ENCODE peak calls at places on chromosomes 16 and 17, in six cellular contexts. C is cardiac muscle cell, J is NT2/D1, N is BE2C, L is stomach, R is nephron progenitor cell. Q is an unnamed sample.

GRCh38 chr16:19175492-19176262 is 7.6 kb downstream of the SYT17 start:
- DNase-seq in C (peak), J (no peak), N (no peak), L (no peak), R (no peak), Q (no peak)

GRCh38 chr17:16287563-16288027 is 65.7 kb downstream of the CENPV start:
- DNase-seq in C (peak), J (no peak), N (no peak), L (peak), R (no peak), Q (peak)

GRCh38 chr16:23590181-23590580 is 5.9 kb downstream of the NDUFAB1 start:
- DNase-seq in C (no peak), J (no peak), N (no peak), L (no peak), R (no peak), Q (no peak)

GRCh38 chr17:15278381-15278780 is 13.3 kb upstream of the PMP22 start:
- DNase-seq in C (no peak), J (no peak), N (no peak), L (no peak), R (peak), Q (no peak)

GRCh38 chr17:80327518-80327917 is 66.9 kb downstream of the RNF213 start:
- DNase-seq in C (no peak), J (no peak), N (no peak), L (no peak), R (no peak), Q (no peak)

GRCh38 chr17:80511222-80512180 is 33.1 kb upstream of the RPTOR start:
- DNase-seq in C (no peak), J (no peak), N (no peak), L (no peak), R (peak), Q (no peak)

GRCh38 chr17:78242024-78242742 is 10.8 kb downstream of the TMEM235 start:
- DNase-seq in C (no peak), J (no peak), N (no peak), L (no peak), R (no peak), Q (peak)

GRCh38 chr16:81967358-81967757 is 43.9 kb downstream of the SDR42E1 start:
- DNase-seq in C (no peak), J (no peak), N (no peak), L (no peak), R (no peak), Q (no peak)

GRCh38 chr16:82943371-82943770 is 316.6 kb downstream of the CDH13 start:
- DNase-seq in C (peak), J (no peak), N (no peak), L (no peak), R (no peak), Q (peak)

GRCh38 chr16:82061861-82062525 is 26.9 kb downstream of the HSD17B2 start:
- DNase-seq in C (peak), J (no peak), N (no peak), L (no peak), R (no peak), Q (peak)

GRCh38 chr16:27171584-27171983 is 31.7 kb upstream of the KDM8 start:
- DNase-seq in C (no peak), J (no peak), N (no peak), L (no peak), R (no peak), Q (no peak)

GRCh38 chr16:56812884-56813283 is 52.1 kb upstream of the SLC12A3 start:
- DNase-seq in C (peak), J (no peak), N (no peak), L (no peak), R (no peak), Q (peak)

GRCh38 chr17:11909348-11909747 is 87.9 kb downstream of the ZNF18 start:
- DNase-seq in C (no peak), J (peak), N (no peak), L (no peak), R (peak), Q (no peak)

GRCh38 chr16:578870-579405 is 9.2 kb downstream of the PIGQ start:
- DNase-seq in C (peak), J (no peak), N (peak), L (peak), R (peak), Q (no peak)

GRCh38 chr17:32314636-32315035 is 27.3 kb downstream of the C17orf75 start:
- DNase-seq in C (no peak), J (no peak), N (no peak), L (no peak), R (no peak), Q (no peak)

GRCh38 chr17:79838541-79839274 is 532 bp downstream of the CBX4 start:
- DNase-seq in C (peak), J (no peak), N (peak), L (peak), R (peak), Q (peak)

GRCh38 chr17:78935419-78936323 is 10.5 kb upstream of the TIMP2 start:
- DNase-seq in C (peak), J (no peak), N (peak), L (peak), R (peak), Q (peak)

GRCh38 chr17:72839086-72839728 is 253.3 kb downstream of the SLC39A11 start:
- DNase-seq in C (peak), J (no peak), N (no peak), L (no peak), R (no peak), Q (no peak)

GRCh38 chr16:84599528-84600202 is 18.2 kb downstream of the COTL1 start:
- DNase-seq in C (peak), J (peak), N (peak), L (peak), R (peak), Q (peak)

GRCh38 chr17:61366076-61366714 is 33.4 kb upstream of the TBX2 start:
- DNase-seq in C (no peak), J (no peak), N (no peak), L (no peak), R (no peak), Q (no peak)